ENCODE peak calls at places on chromosome 18, in six cellular contexts. L, C, G, A, Y and E are unnamed samples.

GRCh38 chr18:67766930-67767329 is 250.4 kb upstream of the DSEL start:
- DNase-seq in C (peak; percentile 32), G (peak; percentile 82), L (no peak), Y (no peak), A (no peak), E (no peak)

GRCh38 chr18:35407871-35408481 is 30.8 kb upstream of the ZNF396 start:
- DNase-seq in G (peak; percentile 55), A (peak; percentile 80), Y (peak; percentile 39), L (peak; percentile 49), C (peak; percentile 11), E (no peak)

GRCh38 chr18:22705328-22705727 is 227.8 kb upstream of the RBBP8 start:
- DNase-seq in A (no peak), L (no peak), Y (no peak), G (peak; percentile 89), C (no peak), E (no peak)

GRCh38 chr18:79528296-79528695 is 132.6 kb downstream of the NFATC1 start:
- DNase-seq in L (no peak), A (no peak), C (no peak), G (no peak), Y (peak; percentile 13), E (no peak)

GRCh38 chr18:55326134-55326533 is 261.9 kb downstream of the TCF4 start:
- DNase-seq in C (no peak), A (no peak), Y (no peak), G (no peak), L (no peak), E (no peak)

GRCh38 chr18:79385749-79386341 is 9.9 kb upstream of the NFATC1 start:
- DNase-seq in Y (no peak), L (no peak), G (no peak), A (no peak), C (no peak), E (peak; percentile 49)

GRCh38 chr18:54330768-54331548 is 26.7 kb downstream of the STARD6 start:
- DNase-seq in Y (no peak), A (no peak), L (no peak), C (no peak), G (no peak), E (no peak)

GRCh38 chr18:12011962-12012549 is 30.7 kb downstream of the IMPA2 start:
- DNase-seq in G (peak; percentile 26), C (no peak), Y (no peak), A (no peak), L (peak; percentile 56), E (no peak)

GRCh38 chr18:61901334-61901986 is 8.7 kb upstream of the RNF152 start:
- DNase-seq in C (peak; percentile 53), L (peak; percentile 27), A (peak; percentile 78), G (peak; percentile 48), Y (peak; percentile 54), E (no peak)

GRCh38 chr18:3367491-3368091 is 82.4 kb upstream of the TGIF1 start:
- DNase-seq in Y (no peak), C (no peak), G (peak; percentile 81), L (no peak), A (no peak), E (no peak)

DNA sequence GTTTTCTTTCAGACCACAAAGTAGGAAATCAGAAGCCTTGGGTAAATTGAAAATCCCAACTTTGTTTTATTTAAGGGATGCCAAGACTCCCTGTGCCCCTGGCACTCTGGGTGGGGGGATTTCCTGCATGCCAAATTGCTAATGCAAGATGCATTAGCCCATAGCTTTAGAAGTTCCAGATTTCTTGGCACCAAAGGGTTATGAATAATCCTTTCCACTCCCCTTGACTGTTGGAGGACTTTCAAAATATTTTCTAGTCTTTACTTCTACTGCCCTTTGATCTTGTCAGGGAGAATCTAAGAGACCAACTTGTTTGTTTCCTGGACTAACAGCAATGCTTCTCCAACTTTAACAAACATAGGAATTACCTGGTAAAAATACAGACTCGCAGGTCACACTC is 81.8 kb upstream of the TGIF1 start:
- DNase-seq in G (peak; percentile 90), A (no peak), C (no peak), L (no peak), Y (no peak), E (no peak)
- H3K27ac ChIP-seq in G (no peak overlapping the region), A (no peak overlapping the region), C (peak overlapping the region; percentile 73), L (no peak overlapping the region), Y (no peak overlapping the region), E (no peak overlapping the region)

DNA sequence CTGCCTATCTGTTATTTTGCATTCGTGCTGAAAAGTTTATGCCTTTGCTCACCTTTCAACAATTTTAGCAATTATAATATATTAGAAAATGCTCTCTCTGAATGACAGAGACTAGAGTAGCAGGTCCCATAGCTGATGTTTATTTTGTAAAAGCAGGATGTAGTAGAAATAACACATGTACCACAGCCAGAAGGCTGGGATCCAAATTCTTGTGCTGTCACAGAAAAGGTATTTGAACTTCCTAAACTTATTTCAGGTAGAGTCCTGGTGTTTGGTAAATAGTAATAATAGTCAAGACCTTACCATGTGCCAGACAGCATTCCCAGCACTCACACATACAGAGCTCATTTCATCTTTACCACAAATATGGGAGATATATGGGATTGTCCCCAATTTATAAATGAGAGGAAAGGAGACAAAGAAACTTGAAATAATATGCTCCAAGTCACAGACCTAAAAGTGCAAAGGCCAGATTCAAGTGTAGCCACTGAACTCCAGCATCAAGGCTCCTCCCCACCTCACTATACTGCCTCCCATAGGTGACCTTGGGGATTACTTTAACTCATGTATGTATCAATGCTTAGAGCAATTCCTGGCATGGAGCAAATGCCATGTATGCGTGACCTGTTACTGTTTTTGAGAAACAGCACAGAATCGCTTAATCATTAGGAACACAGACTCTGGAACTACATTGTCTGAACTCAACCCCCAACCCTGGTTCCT is 284.7 kb upstream of the RAB12 start:
- DNase-seq in G (no peak), L (no peak), A (no peak), Y (no peak), C (no peak), E (no peak)
- TF ChIP-seq CTCF in G (no peak), L (no peak), A (peak; percentile 20), Y (no peak), C (no peak), E (no peak)

GRCh38 chr18:45626330-45627203 is 11.3 kb downstream of the SLC14A2 start:
- DNase-seq in Y (no peak), L (no peak), C (no peak), A (peak; percentile 90), G (peak; percentile 75), E (no peak)
- H3K27ac ChIP-seq in Y (no peak overlapping the region), L (no peak overlapping the region), C (peak overlapping the region; percentile 5), A (no peak overlapping the region), G (no peak overlapping the region), E (no peak overlapping the region)

GRCh38 chr18:63890226-63890949 is 2.9 kb downstream of the SERPINB2 start:
- DNase-seq in A (no peak), G (no peak), L (no peak), C (no peak), Y (no peak), E (no peak)

GRCh38 chr18:63892544-63892943 is 5.0 kb downstream of the SERPINB2 start:
- DNase-seq in G (no peak), A (no peak), C (no peak), Y (no peak), L (no peak), E (no peak)

GRCh38 chr18:63889641-63890040 is 2.1 kb downstream of the SERPINB2 start:
- DNase-seq in Y (no peak), C (no peak), G (no peak), A (no peak), L (no peak), E (no peak)

GRCh38 chr18:63888473-63889190 is 1.1 kb downstream of the SERPINB2 start:
- DNase-seq in A (no peak), L (no peak), Y (no peak), G (no peak), C (no peak), E (no peak)

DNA sequence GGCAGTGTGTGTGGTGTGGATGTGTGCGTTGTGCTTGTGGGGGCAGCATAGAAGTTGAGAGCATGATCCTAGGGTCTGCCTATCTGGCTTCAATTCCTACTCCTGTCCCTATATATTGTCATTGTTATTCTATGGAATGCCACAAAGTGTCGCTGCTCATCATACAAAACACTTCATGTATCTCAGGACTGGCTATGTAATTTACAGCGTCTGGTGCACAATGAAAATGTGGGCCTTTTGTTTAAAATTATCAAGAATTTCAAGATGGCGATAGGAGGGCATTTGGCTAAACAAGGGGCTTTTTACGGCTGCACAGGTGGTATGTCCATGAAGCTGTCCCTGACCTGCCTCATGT is 3.4 kb downstream of the SERPINB2 start:
- DNase-seq in A (no peak), Y (no peak), L (no peak), C (no peak), G (no peak), E (no peak)
- TF ChIP-seq CTCF in A (peak; percentile 12), Y (no peak), L (no peak), C (no peak), G (peak; percentile 15), E (no peak)

GRCh38 chr18:58789856-58790255 is 74.8 kb upstream of the ZNF532 start:
- DNase-seq in Y (peak; percentile 31), L (peak; percentile 30), A (no peak), G (no peak), C (no peak), E (no peak)
- H3K27ac ChIP-seq in Y (peak overlapping the region; percentile 77), L (peak overlapping the region; percentile 76), A (peak overlapping the region; percentile 59), G (peak overlapping the region; percentile 35), C (no peak overlapping the region), E (peak overlapping the region; percentile 52)

DNA sequence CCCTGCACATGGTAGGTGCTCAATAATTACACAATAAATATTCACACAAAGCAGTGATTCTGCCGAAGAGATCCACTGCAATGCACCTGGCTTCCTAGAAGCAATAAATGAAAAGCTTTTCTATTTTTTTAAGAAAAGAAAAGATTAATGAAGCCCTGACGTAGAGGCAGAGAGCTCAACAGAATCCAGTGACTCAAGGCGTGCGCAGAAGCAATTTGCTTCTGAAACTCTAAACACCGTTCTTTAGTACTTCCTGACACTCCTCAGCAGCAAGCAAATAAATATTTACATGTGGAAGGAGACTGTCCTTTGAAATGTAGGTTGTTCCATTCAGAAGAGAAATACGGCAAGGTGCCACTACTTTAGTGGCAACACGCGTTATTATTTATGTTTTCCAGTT is 126.1 kb upstream of the ZNF516 start:
- DNase-seq in C (no peak), L (no peak), A (peak; percentile 28), G (peak; percentile 34), Y (peak; percentile 54), E (no peak)
- TF ChIP-seq CTCF in C (no peak), L (no peak), A (no peak), G (no peak), Y (no peak), E (no peak)